ENCODE peak calls at places on chromosomes 5 and 9, in nine cellular contexts. O, U, M, S, G, B, X, C and Z are unnamed samples.
A peak's percentile ranks its signal among the peaks of the same experiment; 100 is the strongest.

GRCh38 chr5:76197726-76198125 is 114.5 kb downstream of the SV2C start:
- DNase-seq in B (no peak), U (no peak), S (no peak), X (no peak), O (no peak), G (no peak), M (no peak), C (no peak), Z (no peak)

GRCh38 chr5:134139891-134140469 is 25.5 kb downstream of the TCF7 start:
- DNase-seq in U (no peak), S (no peak), X (no peak), G (peak; percentile 66), O (no peak), B (no peak), M (no peak), C (no peak), Z (no peak)

GRCh38 chr5:54895816-54896341 is 89.5 kb downstream of the ESM1 start:
- DNase-seq in O (peak; percentile 34), C (peak; percentile 69), B (no peak), G (no peak), S (peak; percentile 35), X (peak; percentile 12), M (peak; percentile 32), U (peak; percentile 76), Z (peak; percentile 89)

GRCh38 chr5:16666861-16667481 is 50.2 kb upstream of the RETREG1 start:
- DNase-seq in G (no peak), O (no peak), S (no peak), M (no peak), U (peak; percentile 29), X (peak; percentile 9), B (peak; percentile 22), C (peak; percentile 29), Z (peak; percentile 84)

GRCh38 chr5:180159756-180160155 is 49.3 kb downstream of the RASGEF1C start:
- DNase-seq in B (no peak), G (no peak), X (no peak), M (no peak), S (no peak), O (no peak), U (peak; percentile 14), C (peak; percentile 22), Z (no peak)

GRCh38 chr5:151150484-151151262 is 6.9 kb downstream of the ANXA6 start:
- DNase-seq in U (peak; percentile 63), G (peak; percentile 89), B (peak; percentile 44), X (peak; percentile 27), O (no peak), S (no peak), M (peak; percentile 13), C (peak; percentile 36), Z (no peak)

GRCh38 chr9:133895335-133895734 is 96.8 kb downstream of the VAV2 start:
- DNase-seq in X (no peak), U (no peak), G (no peak), M (no peak), S (no peak), B (no peak), C (no peak), O (no peak), Z (no peak)

GRCh38 chr9:20906326-20906725 is 125.1 kb downstream of the HACD4 start:
- DNase-seq in B (no peak), M (no peak), S (no peak), C (no peak), U (no peak), O (no peak), G (no peak), X (no peak), Z (no peak)

GRCh38 chr5:97832645-97833296 is 649.7 kb upstream of the RIOK2 start:
- DNase-seq in B (no peak), O (no peak), X (no peak), M (no peak), S (no peak), G (no peak), C (no peak), U (no peak), Z (no peak)

GRCh38 chr9:114928092-114928491 is 2.3 kb downstream of the TNFSF8 start:
- DNase-seq in M (no peak), B (no peak), G (no peak), U (no peak), C (no peak), X (no peak), S (no peak), O (no peak), Z (no peak)

GRCh38 chr5:16392718-16393117 is 72.9 kb downstream of the ZNF622 start:
- DNase-seq in O (no peak), S (no peak), X (no peak), U (peak; percentile 5), M (peak; percentile 56), B (no peak), C (peak; percentile 21), G (no peak), Z (no peak)

GRCh38 chr5:39270172-39270848 is 50.9 kb upstream of the FYB1 start:
- DNase-seq in O (no peak), G (no peak), S (no peak), C (no peak), X (no peak), U (peak; percentile 23), M (no peak), B (no peak), Z (no peak)

GRCh38 chr9:97046228-97046627 is 7.3 kb upstream of the CTSV start:
- DNase-seq in S (no peak), X (no peak), C (peak; percentile 21), U (peak; percentile 31), O (no peak), B (no peak), M (peak; percentile 48), G (no peak), Z (no peak)

GRCh38 chr9:128374221-128374675 is 3.1 kb downstream of the URM1 start:
- DNase-seq in S (no peak), B (no peak), X (no peak), U (no peak), C (no peak), G (no peak), M (no peak), O (no peak), Z (no peak)

GRCh38 chr5:37696190-37697021 is 143.4 kb downstream of the GDNF start:
- DNase-seq in S (no peak), M (peak; percentile 82), G (no peak), X (no peak), B (no peak), C (peak; percentile 56), U (peak; percentile 77), O (no peak), Z (no peak)

GRCh38 chr9:105318729-105319513 is 74.5 kb downstream of the SLC44A1 start:
- DNase-seq in X (no peak), B (no peak), G (no peak), S (no peak), M (no peak), O (no peak), U (no peak), C (no peak), Z (no peak)

GRCh38 chr5:21219966-21220365 is 1232.0 kb upstream of the CDH18 start:
- DNase-seq in C (no peak), U (no peak), B (no peak), M (no peak), G (no peak), S (no peak), O (no peak), X (no peak), Z (no peak)

GRCh38 chr9:6758418-6759113 is 793 bp downstream of the KDM4C start:
- DNase-seq in G (peak; percentile 89), S (no peak), U (peak; percentile 79), C (no peak), X (peak; percentile 48), O (peak; percentile 16), B (peak; percentile 45), M (no peak), Z (peak; percentile 92)

GRCh38 chr5:145975361-145976066 is 39.1 kb downstream of the SH3RF2 start:
- DNase-seq in X (no peak), U (peak; percentile 32), B (no peak), S (peak; percentile 65), O (peak; percentile 38), M (peak; percentile 96), C (peak; percentile 89), G (no peak), Z (no peak)

GRCh38 chr5:146091881-146092280 is 13.5 kb downstream of the PLAC8L1 start:
- DNase-seq in C (peak; percentile 14), G (no peak), B (no peak), O (no peak), X (no peak), S (no peak), U (peak; percentile 10), M (no peak), Z (no peak)

GRCh38 chr5:160479926-160480325 is 58.3 kb downstream of the PTTG1 start:
- DNase-seq in B (no peak), U (peak; percentile 89), G (no peak), S (peak; percentile 56), X (no peak), O (no peak), C (peak; percentile 86), M (peak; percentile 93), Z (no peak)

GRCh38 chr5:6775595-6775994 is 62.4 kb downstream of the TENT4A start:
- DNase-seq in U (no peak), C (no peak), X (no peak), M (no peak), B (no peak), G (no peak), O (no peak), S (no peak), Z (no peak)

GRCh38 chr9:112604790-112605189 is 113.1 kb downstream of the INIP start:
- DNase-seq in M (no peak), U (no peak), B (no peak), G (no peak), X (no peak), C (no peak), S (no peak), O (no peak), Z (no peak)

GRCh38 chr9:2281031-2281802 is 266.1 kb downstream of the SMARCA2 start:
- DNase-seq in X (no peak), S (no peak), O (no peak), M (no peak), B (no peak), U (no peak), G (no peak), C (peak; percentile 28), Z (no peak)

GRCh38 chr9:100228352-100228869 is 124.3 kb downstream of the TEX10 start:
- DNase-seq in C (no peak), O (no peak), G (no peak), S (no peak), M (no peak), B (no peak), U (no peak), X (no peak), Z (no peak)

GRCh38 chr5:167440846-167441245 is 850.6 kb upstream of the WWC1 start:
- DNase-seq in C (no peak), B (no peak), U (no peak), O (no peak), S (no peak), G (no peak), X (no peak), M (no peak), Z (no peak)

GRCh38 chr9:136903041-136903554 is 16.8 kb downstream of the TRAF2 start:
- DNase-seq in M (no peak), C (peak; percentile 44), O (no peak), S (no peak), X (no peak), G (peak; percentile 72), U (no peak), B (no peak), Z (no peak)

GRCh38 chr5:113325054-113325453 is 109.7 kb downstream of the TSSK1B start:
- DNase-seq in M (peak; percentile 36), S (no peak), X (no peak), G (no peak), O (no peak), C (no peak), B (no peak), U (no peak), Z (no peak)

GRCh38 chr5:42943931-42944631 is 96.0 kb downstream of the ANXA2R start:
- DNase-seq in O (no peak), S (no peak), B (no peak), X (no peak), U (peak; percentile 50), G (no peak), M (no peak), C (peak; percentile 33), Z (no peak)

GRCh38 chr9:134230092-134230941 is 66.0 kb upstream of the RNU6ATAC start:
- DNase-seq in B (no peak), S (no peak), U (no peak), X (peak; percentile 7), O (no peak), C (no peak), G (no peak), M (no peak), Z (no peak)